ENCODE peak calls at places on chromosome X, in nine cellular contexts. C is A549, G is heart left ventricle, B is upper lobe of left lung, V is body of pancreas, P is right lobe of liver, I is GM12878, S is HCT116, X is HepG2. N is an unnamed sample.

GRCh38 chrX:154486052-154486395 is 391 bp downstream of the UBL4A start:
- ATAC-seq in C (peak), V (peak), S (no peak), G (no peak), I (peak), P (peak), B (no peak), X (peak), N (no peak)

GRCh38 chrX:136778914-136779313 is 1.8 kb downstream of the ARHGEF6 start:
- ATAC-seq in X (no peak), P (peak), G (no peak), I (peak), V (no peak), C (no peak), S (no peak), B (no peak), N (no peak)

GRCh38 chrX:153573999-153574398 is 24.9 kb downstream of the CCNQ start:
- ATAC-seq in X (peak), C (no peak), S (peak), B (no peak), V (no peak), P (no peak), G (no peak), I (peak), N (no peak)

GRCh38 chrX:18946157-18946556 is 37.8 kb downstream of the PHKA2 start:
- ATAC-seq in P (no peak), B (no peak), X (no peak), S (no peak), C (no peak), G (no peak), V (no peak), I (no peak), N (no peak)

GRCh38 chrX:19640063-19640462 is 124.8 kb upstream of the MAP3K15 start:
- ATAC-seq in X (no peak), C (no peak), S (no peak), P (no peak), I (no peak), V (no peak), G (no peak), B (no peak), N (no peak)

GRCh38 chrX:123648028-123648810 is 84.6 kb downstream of the THOC2 start:
- ATAC-seq in I (no peak), B (peak), V (no peak), C (peak), S (no peak), X (peak), G (no peak), P (peak), N (no peak)

GRCh38 chrX:21700289-21700688 is 42.2 kb upstream of the KLHL34 start:
- ATAC-seq in B (no peak), V (no peak), G (no peak), S (no peak), P (peak), X (no peak), I (no peak), C (no peak), N (no peak)

GRCh38 chrX:70052895-70053615 is 3.3 kb upstream of the AWAT2 start:
- ATAC-seq in G (no peak), C (no peak), X (no peak), V (no peak), P (no peak), S (no peak), B (no peak), I (no peak), N (no peak)

GRCh38 chrX:41337140-41337539 is 3.2 kb downstream of the DDX3X start:
- ATAC-seq in P (no peak), V (no peak), G (no peak), X (no peak), C (no peak), B (no peak), S (no peak), I (peak), N (no peak)

GRCh38 chrX:149476513-149476912 is 28.6 kb downstream of the IDS start:
- ATAC-seq in V (no peak), P (no peak), I (peak), X (no peak), G (no peak), S (no peak), C (peak), B (no peak), N (no peak)

GRCh38 chrX:19790829-19791228 is 96.6 kb downstream of the SH3KBP1 start:
- ATAC-seq in P (no peak), X (no peak), C (no peak), G (no peak), S (no peak), B (no peak), V (no peak), I (peak), N (no peak)

GRCh38 chrX:2566044-2566443 is 65.3 kb upstream of the DHRSX start:
- ATAC-seq in B (no peak), G (no peak), I (no peak), X (no peak), V (no peak), C (no peak), P (no peak), S (no peak), N (no peak)

GRCh38 chrX:117751155-117751554 is 365.5 kb downstream of the KLHL13 start:
- ATAC-seq in S (no peak), I (no peak), B (no peak), X (no peak), G (no peak), P (no peak), C (no peak), V (no peak), N (no peak)

DNA sequence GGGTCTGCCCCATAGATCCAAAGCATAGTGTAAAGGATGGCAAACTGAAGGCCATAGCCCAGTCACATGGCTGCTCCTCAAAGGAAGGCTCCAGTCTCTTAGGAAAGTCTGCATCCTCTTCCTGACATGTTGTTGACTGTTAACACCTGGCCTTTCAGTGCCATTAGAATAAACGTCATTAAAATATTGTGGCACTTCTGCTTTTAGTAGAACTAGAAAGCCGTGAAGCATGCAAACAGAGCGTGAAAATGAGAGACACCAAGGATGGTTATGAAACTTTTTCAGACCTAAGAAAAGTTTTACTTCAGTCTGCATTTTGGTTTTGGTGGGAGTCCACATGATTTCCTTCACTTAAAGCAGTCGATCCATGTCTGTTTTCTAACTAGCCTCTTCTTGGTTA is 41.1 kb upstream of the AFF2 start:
- ATAC-seq in C (no peak), G (no peak), V (no peak), X (no peak), P (no peak), S (no peak), I (peak), B (no peak), N (no peak)
- H3K27ac ChIP-seq in C (no peak), G (no peak), V (no peak), X (no peak), P (no peak), S (no peak), I (no peak), B (no peak), N (no peak)

DNA sequence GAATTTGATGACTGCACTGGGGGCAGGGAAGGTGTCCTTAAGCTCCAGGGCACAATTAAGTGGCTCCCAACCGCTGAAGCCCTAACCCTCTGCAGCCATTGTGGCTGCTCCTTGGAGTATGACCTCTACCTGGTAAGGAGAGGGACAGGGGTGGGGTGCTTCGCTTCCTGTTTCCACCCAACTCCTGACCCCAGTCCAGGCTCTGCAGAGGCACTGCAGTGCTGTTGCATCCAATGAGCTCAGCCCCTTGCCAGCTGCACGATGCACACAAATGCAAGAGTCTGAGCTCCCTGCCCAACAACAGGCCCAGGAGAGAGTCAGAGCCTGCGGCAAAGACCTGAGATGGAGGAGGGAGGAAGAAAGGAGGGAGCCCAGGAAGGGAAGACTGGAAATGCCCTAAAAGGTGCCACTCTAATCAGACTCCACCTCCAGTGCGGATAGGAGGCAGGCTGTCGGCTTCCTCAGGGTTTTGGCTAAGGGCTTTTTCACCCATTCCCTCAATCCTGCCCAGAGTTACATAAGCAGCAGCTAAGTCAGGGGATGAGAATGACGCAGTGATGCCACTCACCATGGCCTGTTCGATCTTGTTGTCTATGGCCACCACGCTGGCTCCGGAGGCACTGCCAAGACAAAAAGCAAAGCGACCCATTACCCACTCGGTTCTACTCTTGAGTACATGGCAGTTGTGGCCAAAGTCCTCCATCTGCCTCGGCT is 60.1 kb downstream of the TSC22D3 start:
- ATAC-seq in G (no peak), V (no peak), X (no peak), C (no peak), B (no peak), I (no peak), S (no peak), P (no peak), N (no peak)
- TF ChIP-seq POLR2A in G (no peak), V (peak), X (no peak), C (no peak), B (peak), I (peak), S (no peak), P (no peak), N (peak)

DNA sequence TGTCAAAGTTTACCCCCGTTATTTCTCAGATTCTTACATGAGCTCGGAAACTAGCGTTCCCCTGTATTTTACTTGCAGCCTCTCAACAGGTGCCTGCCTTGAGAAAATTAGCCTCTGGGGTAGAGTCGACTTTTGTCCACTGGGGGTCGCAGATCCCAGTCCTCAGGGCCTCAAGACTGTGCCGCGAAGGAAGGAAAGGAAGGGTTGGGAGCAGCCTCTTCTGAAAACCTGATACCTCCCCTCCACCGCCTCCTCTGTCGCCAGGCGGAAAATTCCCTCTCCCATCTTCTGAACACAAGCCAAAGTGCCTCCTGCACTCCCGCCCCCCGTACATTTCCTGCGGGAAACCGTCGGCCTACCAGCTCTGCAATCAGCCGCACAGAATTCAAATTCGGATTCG is 44.4 kb upstream of the TMSB15B start:
- ATAC-seq in V (peak), G (peak), S (peak), C (peak), B (peak), X (peak), P (peak), I (peak), N (peak)
- H3K27ac ChIP-seq in V (no peak), G (no peak), S (no peak), C (peak), B (peak), X (no peak), P (no peak), I (peak), N (peak)

GRCh38 chrX:119127643-119128042 is at the start of gene KIAA1210:
- ATAC-seq in S (no peak), B (no peak), V (no peak), C (no peak), I (no peak), G (no peak), X (no peak), P (no peak), N (no peak)

GRCh38 chrX:119134466-119134865 is 6.9 kb upstream of the KIAA1210 start:
- ATAC-seq in C (no peak), V (no peak), I (no peak), P (no peak), X (no peak), B (no peak), S (no peak), G (no peak), N (no peak)

DNA sequence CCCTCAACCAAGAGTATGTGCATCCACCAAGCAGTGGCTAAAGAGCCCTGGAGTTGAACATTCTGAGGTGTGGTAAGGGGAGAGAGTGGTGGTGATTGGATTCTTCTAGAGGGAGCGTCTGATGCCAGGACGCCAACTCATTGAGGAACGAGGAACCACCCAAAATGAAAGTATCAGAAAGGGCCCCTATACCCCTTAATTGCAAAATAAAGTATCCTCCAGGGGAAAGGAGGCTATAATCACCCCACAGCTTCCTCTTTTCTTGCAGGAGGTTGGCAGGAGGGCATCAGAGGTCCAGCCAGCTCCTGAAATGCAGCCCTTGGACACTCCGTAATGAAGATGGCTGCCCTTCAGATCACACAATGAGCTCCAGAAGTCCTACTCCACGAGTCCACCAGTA is 5.3 kb upstream of the KIAA1210 start:
- ATAC-seq in X (no peak), B (no peak), G (no peak), I (no peak), P (no peak), C (no peak), V (no peak), S (no peak), N (no peak)
- TF ChIP-seq POLR2A in X (no peak), B (no peak), G (no peak), I (no peak), P (no peak), C (no peak), V (no peak), S (no peak), N (no peak)

GRCh38 chrX:7085879-7086278 is 61.6 kb upstream of the STS start:
- ATAC-seq in B (no peak), C (no peak), V (no peak), X (no peak), G (peak), S (no peak), I (peak), P (no peak), N (no peak)
- H3K27ac ChIP-seq in B (no peak), C (no peak), V (no peak), X (no peak), G (no peak), S (no peak), I (peak), P (no peak), N (no peak)

DNA sequence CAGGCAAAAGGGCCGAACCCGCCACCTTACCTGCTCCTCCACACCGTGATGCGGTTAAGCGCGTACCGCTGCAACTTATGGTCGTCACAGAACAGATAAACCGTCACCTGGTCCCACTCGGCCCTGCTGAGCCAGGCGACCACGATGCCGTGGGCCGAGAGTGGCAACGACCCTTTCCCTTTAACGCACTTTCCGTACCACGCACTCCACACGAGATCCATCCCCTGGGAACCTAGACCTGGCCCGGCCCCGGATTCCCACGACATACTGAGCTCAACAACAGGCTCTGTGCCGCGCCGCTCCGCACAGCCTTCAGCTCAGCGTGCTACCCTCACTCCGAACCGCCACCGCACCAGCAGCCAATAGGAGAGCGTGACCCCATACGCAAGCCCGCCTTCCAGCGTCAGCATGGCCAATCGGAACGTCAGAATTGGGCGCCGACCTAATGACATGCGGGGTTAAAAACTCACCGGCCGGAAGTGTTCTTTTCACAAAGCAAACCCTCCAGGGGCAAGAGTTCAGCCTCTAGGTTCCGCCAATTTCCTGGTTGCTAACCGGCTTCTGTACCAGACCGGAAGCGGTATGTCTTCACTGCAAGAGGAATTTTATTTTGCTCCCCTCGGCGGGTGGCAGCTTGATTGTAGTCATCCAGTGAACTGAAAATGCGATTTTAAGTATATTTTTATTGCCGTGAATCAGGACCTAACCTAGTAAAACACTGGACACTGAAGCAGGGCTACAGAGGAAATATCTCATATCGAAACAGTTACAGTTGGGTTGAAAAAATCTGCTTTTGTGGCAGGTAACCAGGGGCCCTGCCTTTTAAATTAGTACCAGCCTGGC is at the start of gene LAS1L:
- ATAC-seq in S (peak), X (peak), C (peak), G (peak), I (peak), B (peak), P (peak), V (peak), N (peak)
- TF ChIP-seq POLR2A in S (no peak), X (peak), C (peak), G (peak), I (peak), B (peak), P (peak), V (peak), N (peak)

GRCh38 chrX:118976599-118977340 is 2.4 kb downstream of the LONRF3 start:
- ATAC-seq in C (peak), I (peak), G (peak), B (peak), S (peak), V (peak), P (peak), X (peak), N (peak)

GRCh38 chrX:118977424-118977823 is 3.0 kb downstream of the LONRF3 start:
- ATAC-seq in C (no peak), V (no peak), X (no peak), G (no peak), I (no peak), P (no peak), S (no peak), B (no peak), N (no peak)

GRCh38 chrX:118974908-118975671 is 672 bp downstream of the LONRF3 start:
- ATAC-seq in B (peak), C (peak), G (peak), V (peak), X (peak), I (peak), S (peak), P (peak), N (peak)

GRCh38 chrX:118974088-118974907 is at the start of gene LONRF3:
- ATAC-seq in B (peak), G (peak), S (peak), P (peak), I (no peak), V (peak), X (peak), C (peak), N (peak)

GRCh38 chrX:118975831-118976598 is 1.6 kb downstream of the LONRF3 start:
- ATAC-seq in C (peak), P (peak), X (peak), G (peak), B (peak), S (peak), V (peak), I (peak), N (peak)
- H3K27ac ChIP-seq in C (peak), P (peak), X (peak), G (peak), B (peak), S (peak), V (peak), I (no peak), N (peak)

DNA sequence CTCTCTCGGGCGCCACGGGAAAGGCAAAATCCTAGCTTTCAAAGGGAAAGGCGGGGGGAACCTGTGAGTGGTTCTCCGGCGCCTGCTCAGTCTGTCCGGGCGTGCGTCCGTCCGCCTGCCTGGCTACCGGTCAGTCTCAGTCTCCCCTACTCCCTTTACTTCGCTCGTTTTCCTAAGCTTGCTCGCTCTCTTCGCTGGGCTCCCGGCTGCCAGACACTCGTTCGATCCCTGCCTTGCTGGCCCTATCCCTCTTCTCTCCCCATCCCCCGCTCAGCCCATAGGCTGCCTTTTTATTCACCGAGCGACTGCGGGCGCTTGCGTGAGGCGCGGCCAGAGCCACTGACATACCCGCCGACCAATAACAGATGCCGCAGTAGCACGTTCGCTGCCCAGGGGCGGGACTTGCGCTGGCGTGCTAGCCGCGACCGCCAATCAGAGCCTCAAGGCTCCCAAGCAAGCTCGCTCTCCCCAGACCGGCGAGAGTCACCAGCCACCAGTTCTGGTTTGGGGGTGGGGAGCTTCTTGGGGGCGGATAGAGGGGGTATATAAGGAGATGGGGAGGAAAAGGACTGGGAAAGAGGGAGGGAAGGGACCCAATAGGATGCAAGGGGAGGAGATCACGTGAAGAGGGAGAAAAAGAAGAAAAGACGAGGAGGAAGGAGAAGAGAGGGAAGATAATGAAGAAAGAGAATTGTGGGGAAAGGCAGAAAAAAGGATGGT is 30.0 kb downstream of the ARHGEF9 start:
- ATAC-seq in S (peak), B (peak), C (peak), P (peak), G (peak), X (peak), I (peak), V (peak), N (peak)
- TF ChIP-seq POLR2A in S (peak), B (peak), C (peak), P (peak), G (peak), X (no peak), I (peak), V (peak), N (peak)

N was measured in gastroesophageal sphincter.